ENCODE peak calls at places on chromosomes 16 and 17, in four cellular contexts. O is testis, J is tibial nerve, K is H1. Y is an unnamed sample.
A peak's percentile ranks its signal among the peaks of the same experiment; 100 is the strongest.

GRCh38 chr16:10618710-10619209 is 38.4 kb upstream of the EMP2 start:
- DNase-seq in O (no peak), K (peak; percentile 58), J (no peak), Y (no peak)

GRCh38 chr16:70696952-70697600 is 11.2 kb upstream of the MTSS2 start:
- DNase-seq in K (no peak), O (no peak), J (no peak), Y (no peak)

GRCh38 chr16:46658925-46659324 is 30.1 kb downstream of the VPS35 start:
- DNase-seq in K (no peak), J (peak; percentile 14), O (no peak), Y (peak; percentile 36)

GRCh38 chr17:72931635-72932034 is 160.9 kb downstream of the SLC39A11 start:
- DNase-seq in J (no peak), K (no peak), O (no peak), Y (no peak)

GRCh38 chr16:8795818-8796217 is 1.6 kb downstream of the TMEM186 start:
- DNase-seq in O (no peak), J (no peak), K (no peak), Y (no peak)

GRCh38 chr16:15966420-15967222 is 17.2 kb downstream of the ABCC1 start:
- DNase-seq in J (no peak), K (no peak), O (no peak), Y (no peak)

GRCh38 chr17:39618252-39618913 is 8.4 kb upstream of the PPP1R1B start:
- DNase-seq in K (peak; percentile 72), J (no peak), O (no peak), Y (no peak)

GRCh38 chr17:45228985-45229517 is 7.4 kb downstream of the FMNL1 start:
- DNase-seq in K (no peak), J (peak; percentile 85), O (peak; percentile 70), Y (peak; percentile 87)

GRCh38 chr17:69460963-69461922 is 46.7 kb downstream of the MAP2K6 start:
- DNase-seq in O (no peak), K (no peak), J (no peak), Y (no peak)

GRCh38 chr16:56571525-56571924 is 6.7 kb downstream of the MT4 start:
- DNase-seq in O (no peak), J (no peak), K (no peak), Y (no peak)

GRCh38 chr17:68518063-68518815 is 6.0 kb downstream of the PRKAR1A start:
- DNase-seq in K (no peak), O (no peak), J (no peak), Y (no peak)

GRCh38 chr16:85722497-85722896 is 28.4 kb downstream of the C16orf74 start:
- DNase-seq in O (no peak), K (no peak), J (no peak), Y (no peak)

GRCh38 chr17:38447502-38448095 is 19.3 kb downstream of the ARHGAP23 start:
- DNase-seq in O (no peak), K (no peak), J (no peak), Y (no peak)

GRCh38 chr17:79620207-79621038 is 9.6 kb upstream of the RBFOX3 start:
- DNase-seq in O (peak; percentile 13), J (no peak), K (peak; percentile 46), Y (no peak)

GRCh38 chr16:87114832-87115231 is 202.4 kb downstream of the C16orf95 start:
- DNase-seq in J (no peak), O (peak; percentile 45), K (no peak), Y (no peak)

GRCh38 chr16:72689851-72690250 is 358.1 kb downstream of the ZFHX3 start:
- DNase-seq in J (no peak), O (no peak), K (no peak), Y (no peak)

GRCh38 chr17:45763182-45763581 is 20.9 kb upstream of the CRHR1 start:
- DNase-seq in K (no peak), J (no peak), O (no peak), Y (no peak)

GRCh38 chr17:81941484-81942166 is 4.5 kb upstream of the PYCR1 start:
- DNase-seq in O (no peak), J (no peak), K (no peak), Y (peak; percentile 74)

GRCh38 chr17:49508891-49509587 is 13.9 kb downstream of the NGFR start:
- DNase-seq in K (no peak), J (no peak), O (no peak), Y (no peak)

GRCh38 chr16:70573451-70574121 is 50.0 kb downstream of the SF3B3 start:
- DNase-seq in J (peak; percentile 39), O (peak; percentile 73), K (no peak), Y (peak; percentile 77)

GRCh38 chr16:66260522-66261290 is 105.8 kb upstream of the CDH5 start:
- DNase-seq in J (no peak), K (no peak), O (no peak), Y (no peak)

GRCh38 chr16:77298638-77299360 is 99.6 kb downstream of the SYCE1L start:
- DNase-seq in K (no peak), J (peak; percentile 8), O (no peak), Y (no peak)

GRCh38 chr17:60142872-60143499 is 6.8 kb upstream of the CA4 start:
- DNase-seq in O (peak; percentile 92), K (peak; percentile 94), J (peak; percentile 94), Y (peak; percentile 86)

GRCh38 chr17:76868669-76869208 is 535 bp downstream of the MGAT5B start:
- DNase-seq in O (no peak), J (no peak), K (peak; percentile 70), Y (no peak)

GRCh38 chr17:67262420-67262819 is 17.4 kb upstream of the HELZ start:
- DNase-seq in K (no peak), J (no peak), O (no peak), Y (no peak)

GRCh38 chr16:81601601-81602251 is 157.1 kb downstream of the CMIP start:
- DNase-seq in J (no peak), O (no peak), K (no peak), Y (no peak)

GRCh38 chr17:78557598-78558039 is 19.6 kb downstream of the DNAH17 start:
- DNase-seq in J (no peak), K (no peak), O (no peak), Y (no peak)

GRCh38 chr16:79257958-79258490 is 342.5 kb downstream of the MAF start:
- DNase-seq in K (no peak), O (peak; percentile 21), J (no peak), Y (no peak)

GRCh38 chr17:10871914-10872313 is 34.0 kb upstream of the PIRT start:
- DNase-seq in O (peak; percentile 16), J (no peak), K (no peak), Y (no peak)

GRCh38 chr16:69917739-69918138 is 33.4 kb upstream of the CLEC18A start:
- DNase-seq in J (peak; percentile 77), O (peak; percentile 89), K (peak; percentile 71), Y (no peak)

GRCh38 chr16:15644306-15644961 is 1.5 kb upstream of the MARF1 start:
- DNase-seq in J (no peak), K (no peak), O (no peak), Y (no peak)

GRCh38 chr17:32609085-32609484 is 122.3 kb downstream of the CDK5R1 start:
- DNase-seq in J (peak; percentile 8), O (no peak), K (no peak), Y (peak; percentile 44)

GRCh38 chr17:41060052-41060604 is at the start of gene KRTAP2-3:
- DNase-seq in O (no peak), J (no peak), K (no peak), Y (no peak)

GRCh38 chr17:19718613-19719364 is 2.4 kb upstream of the SLC47A2 start:
- DNase-seq in K (peak; percentile 78), O (no peak), J (no peak), Y (no peak)

GRCh38 chr17:28710948-28711722 is 553 bp downstream of the PROCA1 start:
- DNase-seq in J (peak; percentile 83), O (peak; percentile 92), K (peak; percentile 96), Y (peak; percentile 90)
- H3K4me3 ChIP-seq in J (peak overlapping the region; percentile 42), O (peak overlapping the region; percentile 73), K (peak overlapping the region; percentile 85), Y (peak overlapping the region; percentile 22)

DNA sequence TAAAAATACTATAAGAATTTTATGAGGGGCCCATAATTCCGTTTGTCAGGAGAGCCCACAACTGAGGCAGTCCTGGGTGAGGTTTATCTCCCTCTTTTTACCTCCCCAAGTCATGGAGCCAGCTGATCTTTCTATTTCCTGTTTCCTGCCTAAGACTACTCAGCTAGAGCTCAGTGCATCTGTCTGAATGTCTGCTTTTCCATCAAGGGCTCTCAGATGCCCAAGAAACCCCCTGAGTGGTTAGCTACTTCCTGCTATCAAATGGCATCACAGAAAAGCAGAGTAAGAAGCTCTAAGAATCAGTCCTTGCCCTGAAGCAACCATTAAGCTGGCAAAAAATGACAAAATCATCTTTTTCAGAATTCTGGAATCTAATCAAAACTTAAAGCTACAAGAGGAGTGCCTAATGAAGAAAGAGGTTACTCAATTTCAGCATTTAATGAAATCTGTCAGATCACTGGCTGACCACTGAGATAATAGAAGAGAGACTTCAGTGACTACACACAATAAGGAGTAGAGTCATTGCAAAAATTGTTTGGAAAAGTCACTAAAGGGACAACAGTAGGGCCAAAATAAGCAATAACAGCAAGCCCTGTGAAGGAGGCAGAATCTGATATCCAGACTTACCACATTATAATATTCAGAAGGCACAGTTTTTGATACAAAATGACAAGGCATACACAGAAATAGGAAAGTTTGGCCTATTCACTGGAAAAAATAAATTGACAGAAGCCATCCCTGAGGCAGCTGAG is 150.1 kb downstream of the CYB561 start:
- DNase-seq in J (no peak), K (no peak), O (no peak), Y (no peak)
- H3K27ac ChIP-seq in J (no peak overlapping the region), K (no peak overlapping the region), O (no peak overlapping the region), Y (no peak overlapping the region)

GRCh38 chr17:35844547-35844946 is 24.1 kb downstream of the HEATR9 start:
- DNase-seq in K (no peak), J (no peak), O (no peak), Y (no peak)
- TF ChIP-seq POLR2A in K (no peak), J (no peak), O (no peak), Y (no peak)

DNA sequence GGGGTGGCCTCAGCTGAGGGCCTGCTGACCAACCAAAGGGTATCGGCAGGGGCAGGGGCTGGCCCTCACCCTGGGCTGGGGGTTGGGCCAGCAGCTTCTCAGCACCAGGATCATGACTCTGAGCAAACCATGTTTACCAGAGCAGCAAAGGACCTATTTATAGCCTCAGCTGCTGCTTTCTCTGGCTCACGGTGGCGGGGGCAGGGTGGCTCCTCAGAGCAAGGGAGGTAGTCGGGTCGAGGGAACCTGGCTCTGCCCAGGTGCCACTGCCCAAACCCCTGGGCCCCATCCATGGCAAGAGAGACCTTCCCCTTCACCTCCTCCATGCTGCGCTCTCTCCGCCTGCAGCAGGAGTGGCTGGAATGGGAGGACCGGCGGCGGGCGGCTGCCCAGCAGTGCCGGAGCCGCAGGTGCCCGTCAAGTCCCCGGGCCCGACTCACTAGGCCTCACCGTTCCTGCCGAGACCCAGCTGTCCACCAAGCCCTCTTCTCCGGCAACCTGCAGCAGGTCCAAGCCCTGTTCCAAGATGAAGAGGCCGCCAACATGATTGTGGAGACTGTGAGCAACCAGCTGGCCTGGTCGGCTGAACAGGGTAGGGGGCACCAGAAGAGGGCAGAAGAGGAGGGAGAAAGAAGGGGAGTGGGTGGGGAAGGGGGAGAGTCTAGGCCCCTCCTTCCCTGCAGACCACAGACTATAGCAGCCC is at the start of gene ASB16:
- DNase-seq in O (peak; percentile 59), J (no peak), K (no peak), Y (no peak)
- H3K4me3 ChIP-seq in O (no peak within 1 kb of the TSS), J (no peak within 1 kb of the TSS), K (peak within 1 kb of the TSS; percentile 14), Y (peak within 1 kb of the TSS; percentile 59)